ENCODE peak calls at places on chromosomes 5 and 9, in seven cellular contexts. D is NCI-H2081; A is ELR; F is stimulated activated CD4-positive, alpha-beta T cell treated with anti-CD3 and anti-CD28 coated beads, Interleukin-1b, Interleukin-23, amount 100 ng/mL, for 24 hours; K is progenitor cell of endocrine pancreas; P is lower lobe of right lung; Q is PC-9. X is an unnamed sample.

GRCh38 chr9:24900179-24900578 is 354.5 kb upstream of the IZUMO3 start:
- DNase-seq in D (no peak), A (no peak), F (no peak), K (no peak), P (no peak), Q (no peak), X (no peak)

GRCh38 chr5:108196276-108196675 is 185.6 kb downstream of the FBXL17 start:
- DNase-seq in D (no peak), A (peak), F (no peak), K (no peak), P (no peak), Q (no peak), X (no peak)

GRCh38 chr5:135400866-135401265 is 1.8 kb upstream of the MACROH2A1 start:
- DNase-seq in D (no peak), A (no peak), F (no peak), K (no peak), P (no peak), Q (no peak), X (no peak)

GRCh38 chr5:112706446-112707016 is 31.2 kb upstream of the APC start:
- DNase-seq in D (no peak), A (no peak), F (no peak), K (no peak), P (no peak), Q (no peak), X (no peak)

GRCh38 chr5:9782806-9783560 is 152.8 kb upstream of the TAS2R1 start:
- DNase-seq in D (no peak), A (peak), F (no peak), K (no peak), P (no peak), Q (no peak), X (no peak)

GRCh38 chr5:162209005-162209605 is 141.5 kb downstream of the GABRG2 start:
- DNase-seq in D (no peak), A (peak), F (no peak), K (peak), P (no peak), Q (no peak), X (no peak)

GRCh38 chr9:134484479-134484878 is 157.1 kb upstream of the COL5A1 start:
- DNase-seq in D (no peak), A (no peak), F (no peak), K (no peak), P (no peak), Q (no peak), X (no peak)

GRCh38 chr9:129399301-129399990 is 221.4 kb upstream of the IER5L start:
- DNase-seq in D (no peak), A (no peak), F (no peak), K (no peak), P (peak), Q (no peak), X (no peak)